ENCODE peak calls at places on chromosomes 6 and 20, in nine cellular contexts. One of them, this sample, is unnamed. For H3K4me1, the result is how much of the 10 kb centered on the place peaks cover.

GRCh38 chr6:21856096-21856825 is 262.7 kb downstream of the SOX4 start:
- DNase-seq in mammary epithelial cell: peak
- DNase-seq in adipocyte: peak
- DNase-seq in right lobe of liver: no peak
- DNase-seq in aorta: no peak
- DNase-seq in colonic mucosa: no peak
- DNase-seq in right cardiac atrium: no peak
- DNase-seq in psoas muscle: no peak
- DNase-seq in cardiac muscle cell: no peak
- DNase-seq in this sample: peak

GRCh38 chr20:14512856-14513255 is 175.4 kb upstream of the FLRT3 start:
- DNase-seq in aorta: no peak
- DNase-seq in cardiac muscle cell: no peak
- DNase-seq in right lobe of liver: no peak
- DNase-seq in colonic mucosa: no peak
- DNase-seq in mammary epithelial cell: no peak
- DNase-seq in adipocyte: no peak
- DNase-seq in psoas muscle: no peak
- DNase-seq in right cardiac atrium: no peak
- DNase-seq in this sample: peak

GRCh38 chr20:19913927-19914614 is 103.1 kb upstream of the NAA20 start:
- DNase-seq in colonic mucosa: no peak
- DNase-seq in right lobe of liver: no peak
- DNase-seq in mammary epithelial cell: peak
- DNase-seq in cardiac muscle cell: no peak
- DNase-seq in adipocyte: no peak
- DNase-seq in right cardiac atrium: no peak
- DNase-seq in aorta: no peak
- DNase-seq in psoas muscle: no peak
- DNase-seq in this sample: peak

GRCh38 chr6:56555438-56555872 is 87.2 kb downstream of the DST start:
- DNase-seq in colonic mucosa: no peak
- DNase-seq in psoas muscle: no peak
- DNase-seq in aorta: no peak
- DNase-seq in adipocyte: peak
- DNase-seq in right lobe of liver: no peak
- DNase-seq in cardiac muscle cell: peak
- DNase-seq in right cardiac atrium: peak
- DNase-seq in mammary epithelial cell: no peak
- DNase-seq in this sample: no peak

GRCh38 chr20:41664584-41664983 is 46.4 kb upstream of the CHD6 start:
- DNase-seq in right cardiac atrium: no peak
- DNase-seq in colonic mucosa: no peak
- DNase-seq in psoas muscle: no peak
- DNase-seq in aorta: no peak
- DNase-seq in adipocyte: no peak
- DNase-seq in cardiac muscle cell: no peak
- DNase-seq in mammary epithelial cell: no peak
- DNase-seq in right lobe of liver: no peak
- DNase-seq in this sample: peak

GRCh38 chr20:2858591-2858990 is 14.7 kb upstream of the PTPRA start:
- DNase-seq in right cardiac atrium: no peak
- DNase-seq in adipocyte: no peak
- DNase-seq in mammary epithelial cell: no peak
- DNase-seq in colonic mucosa: no peak
- DNase-seq in aorta: no peak
- DNase-seq in right lobe of liver: no peak
- DNase-seq in psoas muscle: no peak
- DNase-seq in cardiac muscle cell: no peak
- DNase-seq in this sample: no peak

GRCh38 chr6:146876271-146877151 is 277.7 kb downstream of the ADGB start:
- DNase-seq in adipocyte: no peak
- DNase-seq in cardiac muscle cell: no peak
- DNase-seq in aorta: no peak
- DNase-seq in right cardiac atrium: no peak
- DNase-seq in psoas muscle: no peak
- DNase-seq in right lobe of liver: no peak
- DNase-seq in colonic mucosa: no peak
- DNase-seq in mammary epithelial cell: no peak
- DNase-seq in this sample: peak

GRCh38 chr6:157629220-157629619 is 193.8 kb upstream of the SNX9 start:
- DNase-seq in right lobe of liver: no peak
- DNase-seq in aorta: no peak
- DNase-seq in cardiac muscle cell: peak
- DNase-seq in adipocyte: peak
- DNase-seq in colonic mucosa: no peak
- DNase-seq in mammary epithelial cell: no peak
- DNase-seq in right cardiac atrium: no peak
- DNase-seq in psoas muscle: no peak
- DNase-seq in this sample: no peak

GRCh38 chr20:43537921-43538854 is 20.6 kb upstream of the SGK2 start:
- DNase-seq in psoas muscle: peak
- DNase-seq in cardiac muscle cell: peak
- DNase-seq in right cardiac atrium: peak
- DNase-seq in adipocyte: peak
- DNase-seq in mammary epithelial cell: peak
- DNase-seq in colonic mucosa: peak
- DNase-seq in right lobe of liver: peak
- DNase-seq in aorta: peak
- DNase-seq in this sample: peak

GRCh38 chr6:5100806-5101205 is 15.7 kb downstream of the PPP1R3G start:
- DNase-seq in mammary epithelial cell: no peak
- DNase-seq in psoas muscle: no peak
- DNase-seq in aorta: no peak
- DNase-seq in right cardiac atrium: no peak
- DNase-seq in colonic mucosa: no peak
- DNase-seq in right lobe of liver: no peak
- DNase-seq in adipocyte: no peak
- DNase-seq in cardiac muscle cell: no peak
- DNase-seq in this sample: no peak

GRCh38 chr20:53036992-53037391 is 64.8 kb downstream of the TSHZ2 start:
- DNase-seq in aorta: no peak
- DNase-seq in right lobe of liver: no peak
- DNase-seq in mammary epithelial cell: no peak
- DNase-seq in psoas muscle: no peak
- DNase-seq in colonic mucosa: no peak
- DNase-seq in adipocyte: no peak
- DNase-seq in cardiac muscle cell: no peak
- DNase-seq in right cardiac atrium: no peak
- DNase-seq in this sample: no peak

GRCh38 chr6:90493332-90493731 is 93.5 kb downstream of the MAP3K7 start:
- DNase-seq in cardiac muscle cell: no peak
- DNase-seq in right lobe of liver: no peak
- DNase-seq in adipocyte: no peak
- DNase-seq in mammary epithelial cell: peak
- DNase-seq in psoas muscle: no peak
- DNase-seq in aorta: no peak
- DNase-seq in right cardiac atrium: no peak
- DNase-seq in colonic mucosa: no peak
- DNase-seq in this sample: peak

GRCh38 chr6:3805448-3806123 is 43.6 kb upstream of the FAM50B start:
- DNase-seq in psoas muscle: no peak
- DNase-seq in mammary epithelial cell: no peak
- DNase-seq in colonic mucosa: no peak
- DNase-seq in right cardiac atrium: no peak
- DNase-seq in right lobe of liver: no peak
- DNase-seq in adipocyte: no peak
- DNase-seq in aorta: no peak
- DNase-seq in cardiac muscle cell: no peak
- DNase-seq in this sample: peak
- H3K4me1 ChIP-seq in psoas muscle: under half
- H3K4me1 ChIP-seq in mammary epithelial cell: under half
- H3K4me1 ChIP-seq in colonic mucosa: under half
- H3K4me1 ChIP-seq in right cardiac atrium: under half
- H3K4me1 ChIP-seq in right lobe of liver: under half
- H3K4me1 ChIP-seq in adipocyte: under half
- H3K4me1 ChIP-seq in aorta: under half
- H3K4me1 ChIP-seq in cardiac muscle cell: under half
- H3K4me1 ChIP-seq in this sample: under half

GRCh38 chr20:37521091-37521771 is at the start of gene NNAT:
- DNase-seq in adipocyte: no peak
- DNase-seq in psoas muscle: no peak
- DNase-seq in cardiac muscle cell: no peak
- DNase-seq in mammary epithelial cell: no peak
- DNase-seq in right cardiac atrium: peak
- DNase-seq in right lobe of liver: no peak
- DNase-seq in aorta: no peak
- DNase-seq in colonic mucosa: no peak
- DNase-seq in this sample: no peak

GRCh38 chr20:37520417-37520751 is 666 bp upstream of the NNAT start:
- DNase-seq in colonic mucosa: no peak
- DNase-seq in aorta: no peak
- DNase-seq in cardiac muscle cell: no peak
- DNase-seq in mammary epithelial cell: no peak
- DNase-seq in right lobe of liver: no peak
- DNase-seq in adipocyte: no peak
- DNase-seq in psoas muscle: no peak
- DNase-seq in right cardiac atrium: no peak
- DNase-seq in this sample: no peak

GRCh38 chr20:37524221-37524700 is 3.2 kb downstream of the NNAT start:
- DNase-seq in aorta: no peak
- DNase-seq in adipocyte: no peak
- DNase-seq in cardiac muscle cell: no peak
- DNase-seq in right cardiac atrium: no peak
- DNase-seq in right lobe of liver: peak
- DNase-seq in psoas muscle: peak
- DNase-seq in mammary epithelial cell: peak
- DNase-seq in colonic mucosa: peak
- DNase-seq in this sample: no peak

GRCh38 chr20:37523012-37523391 is 2.0 kb downstream of the NNAT start:
- DNase-seq in mammary epithelial cell: no peak
- DNase-seq in right lobe of liver: no peak
- DNase-seq in colonic mucosa: no peak
- DNase-seq in psoas muscle: peak
- DNase-seq in cardiac muscle cell: no peak
- DNase-seq in aorta: no peak
- DNase-seq in right cardiac atrium: peak
- DNase-seq in adipocyte: no peak
- DNase-seq in this sample: no peak

DNA sequence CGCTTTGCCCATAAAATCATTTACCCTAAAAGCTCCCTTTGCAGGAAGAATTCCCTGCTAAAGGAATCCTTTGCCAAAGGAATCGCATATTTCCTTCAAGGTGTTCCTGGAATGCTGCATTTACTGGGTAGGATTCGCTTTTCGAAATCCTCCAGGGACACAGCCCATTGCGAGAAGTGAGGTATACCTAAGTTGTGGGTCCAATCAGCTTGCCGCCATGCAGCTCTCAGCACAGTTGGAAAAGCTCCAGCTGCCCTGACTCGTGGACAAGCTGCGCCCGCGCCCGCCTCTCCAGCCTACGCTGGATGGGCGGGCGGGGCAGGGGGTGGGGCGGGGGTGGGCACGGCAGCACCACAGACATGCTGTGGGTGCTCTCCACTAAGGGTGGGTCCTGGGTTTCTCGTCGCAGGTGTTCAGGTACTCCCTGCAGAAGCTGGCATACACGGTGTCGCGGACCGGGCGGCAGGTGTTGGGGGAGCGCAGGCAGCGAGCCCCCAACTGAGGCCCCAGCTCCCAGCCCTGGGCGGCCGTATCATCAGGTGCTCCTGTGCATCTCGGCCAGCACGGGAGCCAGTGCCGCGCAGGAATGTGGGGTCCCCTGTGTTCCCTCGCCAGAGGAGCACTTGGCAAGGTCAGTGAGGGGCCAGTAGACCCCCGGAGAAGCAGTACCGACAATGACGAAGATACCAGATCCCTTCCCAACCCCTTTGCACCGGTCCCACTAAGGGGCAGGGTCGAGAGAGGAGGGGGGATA is 1.4 kb downstream of the NNAT start:
- DNase-seq in right lobe of liver: peak
- DNase-seq in colonic mucosa: peak
- DNase-seq in cardiac muscle cell: peak
- DNase-seq in aorta: no peak
- DNase-seq in mammary epithelial cell: peak
- DNase-seq in right cardiac atrium: peak
- DNase-seq in adipocyte: no peak
- DNase-seq in psoas muscle: peak
- DNase-seq in this sample: no peak
- H3K4me1 ChIP-seq in right lobe of liver: under half
- H3K4me1 ChIP-seq in colonic mucosa: under half
- H3K4me1 ChIP-seq in cardiac muscle cell: under half
- H3K4me1 ChIP-seq in aorta: under half
- H3K4me1 ChIP-seq in mammary epithelial cell: half or more
- H3K4me1 ChIP-seq in right cardiac atrium: under half
- H3K4me1 ChIP-seq in adipocyte: half or more
- H3K4me1 ChIP-seq in psoas muscle: half or more
- H3K4me1 ChIP-seq in this sample: under half

GRCh38 chr6:168448243-168448855 is 7.4 kb downstream of the SMOC2 start:
- DNase-seq in cardiac muscle cell: no peak
- DNase-seq in right lobe of liver: no peak
- DNase-seq in psoas muscle: no peak
- DNase-seq in mammary epithelial cell: no peak
- DNase-seq in adipocyte: no peak
- DNase-seq in right cardiac atrium: no peak
- DNase-seq in aorta: no peak
- DNase-seq in colonic mucosa: no peak
- DNase-seq in this sample: no peak

GRCh38 chr6:168452685-168453377 is 11.8 kb downstream of the SMOC2 start:
- DNase-seq in psoas muscle: no peak
- DNase-seq in adipocyte: no peak
- DNase-seq in right cardiac atrium: peak
- DNase-seq in mammary epithelial cell: no peak
- DNase-seq in aorta: peak
- DNase-seq in cardiac muscle cell: no peak
- DNase-seq in right lobe of liver: no peak
- DNase-seq in colonic mucosa: no peak
- DNase-seq in this sample: no peak

GRCh38 chr6:168447741-168448140 is 6.8 kb downstream of the SMOC2 start:
- DNase-seq in aorta: no peak
- DNase-seq in cardiac muscle cell: no peak
- DNase-seq in colonic mucosa: no peak
- DNase-seq in right cardiac atrium: no peak
- DNase-seq in right lobe of liver: no peak
- DNase-seq in adipocyte: no peak
- DNase-seq in psoas muscle: no peak
- DNase-seq in mammary epithelial cell: no peak
- DNase-seq in this sample: no peak

GRCh38 chr6:168450921-168451320 is 9.9 kb downstream of the SMOC2 start:
- DNase-seq in psoas muscle: no peak
- DNase-seq in adipocyte: no peak
- DNase-seq in cardiac muscle cell: no peak
- DNase-seq in colonic mucosa: no peak
- DNase-seq in right lobe of liver: no peak
- DNase-seq in right cardiac atrium: no peak
- DNase-seq in mammary epithelial cell: no peak
- DNase-seq in aorta: no peak
- DNase-seq in this sample: no peak

GRCh38 chr6:168451805-168452204 is 10.8 kb downstream of the SMOC2 start:
- DNase-seq in mammary epithelial cell: no peak
- DNase-seq in adipocyte: no peak
- DNase-seq in right lobe of liver: no peak
- DNase-seq in colonic mucosa: no peak
- DNase-seq in aorta: no peak
- DNase-seq in cardiac muscle cell: peak
- DNase-seq in psoas muscle: no peak
- DNase-seq in right cardiac atrium: peak
- DNase-seq in this sample: no peak
- H3K4me1 ChIP-seq in mammary epithelial cell: under half
- H3K4me1 ChIP-seq in adipocyte: under half
- H3K4me1 ChIP-seq in right lobe of liver: under half
- H3K4me1 ChIP-seq in colonic mucosa: under half
- H3K4me1 ChIP-seq in aorta: under half
- H3K4me1 ChIP-seq in cardiac muscle cell: under half
- H3K4me1 ChIP-seq in psoas muscle: under half
- H3K4me1 ChIP-seq in right cardiac atrium: under half
- H3K4me1 ChIP-seq in this sample: under half

GRCh38 chr20:57438552-57438951 is 47.4 kb downstream of the RBM38 start:
- DNase-seq in right cardiac atrium: no peak
- DNase-seq in mammary epithelial cell: no peak
- DNase-seq in cardiac muscle cell: peak
- DNase-seq in adipocyte: no peak
- DNase-seq in aorta: no peak
- DNase-seq in colonic mucosa: no peak
- DNase-seq in psoas muscle: peak
- DNase-seq in right lobe of liver: no peak
- DNase-seq in this sample: no peak
- H3K4me1 ChIP-seq in right cardiac atrium: under half
- H3K4me1 ChIP-seq in mammary epithelial cell: under half
- H3K4me1 ChIP-seq in cardiac muscle cell: half or more
- H3K4me1 ChIP-seq in adipocyte: under half
- H3K4me1 ChIP-seq in aorta: under half
- H3K4me1 ChIP-seq in colonic mucosa: under half
- H3K4me1 ChIP-seq in psoas muscle: half or more
- H3K4me1 ChIP-seq in right lobe of liver: under half
- H3K4me1 ChIP-seq in this sample: under half